ENCODE peak calls at places on chromosomes 2 and 18, in four cellular contexts. N, P, O and R are unnamed samples.
A peak's percentile ranks its signal among the peaks of the same experiment; 100 is the strongest.

GRCh38 chr18:63511285-63511684 is 30.9 kb upstream of the SERPINB12 start:
- DNase-seq in O (no peak), P (no peak), N (peak; percentile 55), R (no peak)

GRCh38 chr2:160278101-160278888 is 78.2 kb upstream of the ITGB6 start:
- DNase-seq in O (no peak), P (no peak), N (no peak), R (no peak)

GRCh38 chr2:59083075-59083792 is 842.1 kb upstream of the FANCL start:
- DNase-seq in O (no peak), N (no peak), P (no peak), R (no peak)

GRCh38 chr2:85419009-85419711 is 646 bp downstream of the SH2D6 start:
- DNase-seq in P (no peak), N (no peak), O (no peak), R (no peak)

GRCh38 chr2:10961490-10961875 is 49.7 kb downstream of the KCNF1 start:
- DNase-seq in O (no peak), N (no peak), P (no peak), R (no peak)

GRCh38 chr2:11629851-11630250 is 40.1 kb downstream of the NTSR2 start:
- DNase-seq in N (no peak), O (no peak), P (no peak), R (no peak)

GRCh38 chr2:237391140-237391539 is 22.8 kb downstream of the COL6A3 start:
- DNase-seq in N (no peak), O (no peak), P (no peak), R (no peak)

GRCh38 chr2:72112421-72112820 is 35.2 kb downstream of the CYP26B1 start:
- DNase-seq in N (peak; percentile 31), O (no peak), P (no peak), R (no peak)

GRCh38 chr18:77108821-77109692 is 23.5 kb downstream of the MBP start:
- DNase-seq in P (no peak), N (no peak), O (no peak), R (no peak)

GRCh38 chr2:216211141-216211540 is 102.0 kb downstream of the XRCC5 start:
- DNase-seq in O (no peak), N (no peak), P (no peak), R (no peak)

GRCh38 chr2:150404147-150404546 is 83.3 kb downstream of the RND3 start:
- DNase-seq in P (no peak), O (no peak), N (no peak), R (no peak)

GRCh38 chr2:196324212-196324611 is 152.8 kb upstream of the STK17B start:
- DNase-seq in O (no peak), N (no peak), P (no peak), R (no peak)